ENCODE peak calls at places on chromosome 9, in eight cellular contexts. M is PC-3, U is SK-N-SH, A is OCI-LY7, J is HCT116, Y is neural progenitor cell, W is MM.1S, I is GM23338. N is an unnamed sample.

GRCh38 chr9:74517188-74517587 is 20.1 kb downstream of the RORB start:
- DNase-seq in M (no peak), U (no peak), A (no peak), J (no peak), Y (no peak), W (no peak), I (no peak), N (no peak)

GRCh38 chr9:130282000-130282700 is 16.6 kb downstream of the HMCN2 start:
- DNase-seq in M (no peak), U (no peak), A (no peak), J (no peak), Y (no peak), W (no peak), I (no peak), N (no peak)

GRCh38 chr9:14812806-14813205 is 90.3 kb upstream of the CER1 start:
- DNase-seq in M (peak), U (no peak), A (no peak), J (no peak), Y (no peak), W (no peak), I (no peak), N (no peak)

GRCh38 chr9:85178486-85178885 is 509.0 kb downstream of the NTRK2 start:
- DNase-seq in M (no peak), U (no peak), A (no peak), J (no peak), Y (peak), W (peak), I (peak), N (no peak)

GRCh38 chr9:130298663-130299279 is 33.2 kb downstream of the HMCN2 start:
- DNase-seq in M (peak), U (no peak), A (peak), J (no peak), Y (peak), W (no peak), I (peak), N (peak)

GRCh38 chr9:89639367-89639795 is 34.6 kb downstream of the GADD45G start:
- DNase-seq in M (no peak), U (no peak), A (no peak), J (no peak), Y (no peak), W (no peak), I (peak), N (no peak)

GRCh38 chr9:104080983-104081382 is 13.1 kb upstream of the SMC2 start:
- DNase-seq in M (no peak), U (no peak), A (no peak), J (no peak), Y (no peak), W (no peak), I (no peak), N (no peak)

GRCh38 chr9:16627967-16628366 is 242.5 kb downstream of the BNC2 start:
- DNase-seq in M (no peak), U (peak), A (no peak), J (no peak), Y (no peak), W (no peak), I (no peak), N (peak)

GRCh38 chr9:5231212-5231611 is at the start of gene INSL4:
- DNase-seq in M (peak), U (no peak), A (no peak), J (no peak), Y (no peak), W (no peak), I (no peak), N (no peak)

GRCh38 chr9:87381050-87381711 is 116.5 kb upstream of the DAPK1 start:
- DNase-seq in M (no peak), U (no peak), A (no peak), J (no peak), Y (no peak), W (no peak), I (no peak), N (peak)

GRCh38 chr9:14846871-14847311 is 63.3 kb downstream of the FREM1 start:
- DNase-seq in M (peak), U (peak), A (peak), J (peak), Y (peak), W (peak), I (peak), N (peak)

GRCh38 chr9:137436761-137437600 is 4.2 kb downstream of the ENTPD8 start:
- DNase-seq in M (no peak), U (no peak), A (no peak), J (no peak), Y (no peak), W (no peak), I (no peak), N (no peak)

GRCh38 chr9:124551472-124552339 is 44.5 kb upstream of the NR5A1 start:
- DNase-seq in M (peak), U (peak), A (peak), J (peak), Y (peak), W (peak), I (peak), N (peak)

GRCh38 chr9:21153688-21154608 is 12.3 kb upstream of the IFNW1 start:
- DNase-seq in M (peak), U (peak), A (peak), J (peak), Y (peak), W (peak), I (peak), N (peak)

GRCh38 chr9:3001311-3001710 is 157.4 kb upstream of the PUM3 start:
- DNase-seq in M (no peak), U (no peak), A (no peak), J (no peak), Y (no peak), W (no peak), I (no peak), N (no peak)

GRCh38 chr9:33225319-33226152 is 14.4 kb upstream of the SPINK4 start:
- DNase-seq in M (peak), U (peak), A (peak), J (peak), Y (peak), W (peak), I (peak), N (peak)

GRCh38 chr9:91151014-91151740 is 210.5 kb downstream of the AUH start:
- DNase-seq in M (no peak), U (no peak), A (no peak), J (no peak), Y (no peak), W (peak), I (no peak), N (no peak)

GRCh38 chr9:77834898-77835505 is 186.9 kb upstream of the GNA14 start:
- DNase-seq in M (no peak), U (no peak), A (no peak), J (no peak), Y (no peak), W (no peak), I (no peak), N (no peak)
- TF ChIP-seq EZH2phosphoT487 in M (no peak), U (no peak), A (no peak), J (no peak), Y (no peak), W (no peak), I (no peak), N (no peak)

GRCh38 chr9:133400292-133400691 is 17.5 kb downstream of the REXO4 start:
- DNase-seq in M (no peak), U (no peak), A (no peak), J (no peak), Y (no peak), W (no peak), I (no peak), N (no peak)

GRCh38 chr9:133397895-133398294 is 19.9 kb downstream of the REXO4 start:
- DNase-seq in M (no peak), U (no peak), A (no peak), J (no peak), Y (no peak), W (no peak), I (no peak), N (no peak)

GRCh38 chr9:133394687-133395271 is 18.6 kb downstream of the STKLD1 start:
- DNase-seq in M (no peak), U (no peak), A (no peak), J (no peak), Y (no peak), W (no peak), I (peak), N (no peak)

GRCh38 chr9:133397370-133397769 is 20.4 kb downstream of the REXO4 start:
- DNase-seq in M (no peak), U (no peak), A (no peak), J (no peak), Y (no peak), W (no peak), I (no peak), N (no peak)

GRCh38 chr9:133396952-133397351 is 20.8 kb downstream of the STKLD1 start:
- DNase-seq in M (peak), U (peak), A (no peak), J (no peak), Y (peak), W (no peak), I (peak), N (no peak)
- TF ChIP-seq CTCF in M (peak), U (peak), A (peak), J (peak), Y (peak), W (peak), I (peak), N (peak)

GRCh38 chr9:113515862-113516261 is 52.3 kb downstream of the RGS3 start:
- DNase-seq in M (no peak), U (no peak), A (no peak), J (no peak), Y (no peak), W (no peak), I (no peak), N (no peak)
- TF ChIP-seq EZH2phosphoT487 in M (no peak), U (no peak), A (no peak), J (no peak), Y (no peak), W (no peak), I (no peak), N (no peak)

GRCh38 chr9:92242115-92242778 is 51.2 kb downstream of the IARS1 start:
- DNase-seq in M (no peak), U (peak), A (no peak), J (no peak), Y (peak), W (no peak), I (peak), N (peak)
- TF ChIP-seq CTCF in M (peak), U (peak), A (peak), J (no peak), Y (peak), W (no peak), I (peak), N (peak)